ENCODE peak calls at places on chromosomes 6 and 20, in five cellular contexts. One of them, this sample, is unnamed. For H3K4me1, the result is how much of the 10 kb centered on the place peaks cover.

GRCh38 chr20:48683467-48684175 is 144.2 kb downstream of the PREX1 start:
- DNase-seq in GM23248: no peak
- DNase-seq in body of pancreas: no peak
- DNase-seq in tibial nerve: no peak
- DNase-seq in left ventricle myocardium inferior: no peak
- DNase-seq in this sample: no peak

GRCh38 chr20:1209447-1210387 is 6.5 kb downstream of the C20orf202 start:
- DNase-seq in left ventricle myocardium inferior: no peak
- DNase-seq in tibial nerve: no peak
- DNase-seq in GM23248: peak
- DNase-seq in body of pancreas: no peak
- DNase-seq in this sample: no peak

GRCh38 chr6:129162605-129163004 is 279.7 kb downstream of the LAMA2 start:
- DNase-seq in tibial nerve: no peak
- DNase-seq in left ventricle myocardium inferior: no peak
- DNase-seq in GM23248: no peak
- DNase-seq in body of pancreas: no peak
- DNase-seq in this sample: no peak

GRCh38 chr6:18121580-18122127 is 823 bp downstream of the NHLRC1 start:
- DNase-seq in body of pancreas: peak
- DNase-seq in GM23248: no peak
- DNase-seq in left ventricle myocardium inferior: no peak
- DNase-seq in tibial nerve: no peak
- DNase-seq in this sample: no peak

GRCh38 chr6:43076093-43076927 is at the start of gene PTK7:
- DNase-seq in left ventricle myocardium inferior: peak
- DNase-seq in body of pancreas: peak
- DNase-seq in tibial nerve: no peak
- DNase-seq in GM23248: peak
- DNase-seq in this sample: no peak

GRCh38 chr6:18211338-18211737 is 53.0 kb downstream of the DEK start:
- DNase-seq in tibial nerve: no peak
- DNase-seq in left ventricle myocardium inferior: no peak
- DNase-seq in GM23248: no peak
- DNase-seq in body of pancreas: no peak
- DNase-seq in this sample: no peak

GRCh38 chr6:115706324-115706723 is 354.4 kb downstream of the FRK start:
- DNase-seq in tibial nerve: no peak
- DNase-seq in GM23248: no peak
- DNase-seq in body of pancreas: no peak
- DNase-seq in left ventricle myocardium inferior: no peak
- DNase-seq in this sample: no peak

GRCh38 chr6:157959451-157960227 is 22.0 kb upstream of the SYNJ2 start:
- DNase-seq in GM23248: no peak
- DNase-seq in tibial nerve: no peak
- DNase-seq in left ventricle myocardium inferior: no peak
- DNase-seq in body of pancreas: no peak
- DNase-seq in this sample: no peak

GRCh38 chr6:36360241-36361054 is 23.8 kb upstream of the BNIP5 start:
- DNase-seq in tibial nerve: peak
- DNase-seq in left ventricle myocardium inferior: peak
- DNase-seq in GM23248: peak
- DNase-seq in body of pancreas: peak
- DNase-seq in this sample: peak

GRCh38 chr20:2086177-2086979 is 15.2 kb upstream of the STK35 start:
- DNase-seq in GM23248: peak
- DNase-seq in body of pancreas: no peak
- DNase-seq in left ventricle myocardium inferior: no peak
- DNase-seq in tibial nerve: no peak
- DNase-seq in this sample: no peak

GRCh38 chr6:30061766-30062458 is 847 bp downstream of the POLR1H start:
- DNase-seq in left ventricle myocardium inferior: no peak
- DNase-seq in tibial nerve: no peak
- DNase-seq in body of pancreas: peak
- DNase-seq in GM23248: peak
- DNase-seq in this sample: peak

GRCh38 chr6:43489277-43490072 is 12.1 kb downstream of the TJAP1 start:
- DNase-seq in body of pancreas: no peak
- DNase-seq in tibial nerve: no peak
- DNase-seq in left ventricle myocardium inferior: no peak
- DNase-seq in GM23248: no peak
- DNase-seq in this sample: no peak

GRCh38 chr6:159267165-159267564 is 98.0 kb downstream of the FNDC1 start:
- DNase-seq in left ventricle myocardium inferior: no peak
- DNase-seq in GM23248: peak
- DNase-seq in body of pancreas: no peak
- DNase-seq in tibial nerve: peak
- DNase-seq in this sample: no peak

GRCh38 chr6:7703148-7703680 is 22.7 kb upstream of the BMP6 start:
- DNase-seq in tibial nerve: no peak
- DNase-seq in left ventricle myocardium inferior: no peak
- DNase-seq in body of pancreas: no peak
- DNase-seq in GM23248: peak
- DNase-seq in this sample: no peak

GRCh38 chr6:157528931-157529653 is 148.1 kb downstream of the ZDHHC14 start:
- DNase-seq in left ventricle myocardium inferior: no peak
- DNase-seq in body of pancreas: no peak
- DNase-seq in GM23248: no peak
- DNase-seq in tibial nerve: peak
- DNase-seq in this sample: no peak

GRCh38 chr6:26097268-26097875 is 10.1 kb downstream of the HFE start:
- DNase-seq in tibial nerve: peak
- DNase-seq in left ventricle myocardium inferior: no peak
- DNase-seq in GM23248: peak
- DNase-seq in body of pancreas: peak
- DNase-seq in this sample: peak

GRCh38 chr6:155031091-155031490 is 36.0 kb downstream of the TIAM2 start:
- DNase-seq in left ventricle myocardium inferior: no peak
- DNase-seq in body of pancreas: no peak
- DNase-seq in tibial nerve: no peak
- DNase-seq in GM23248: no peak
- DNase-seq in this sample: no peak

GRCh38 chr20:1330075-1330830 is 1.3 kb upstream of the SDCBP2 start:
- DNase-seq in body of pancreas: peak
- DNase-seq in GM23248: peak
- DNase-seq in tibial nerve: peak
- DNase-seq in left ventricle myocardium inferior: peak
- DNase-seq in this sample: peak

GRCh38 chr20:37379967-37380828 is 34.3 kb downstream of the SRC start:
- DNase-seq in left ventricle myocardium inferior: no peak
- DNase-seq in tibial nerve: no peak
- DNase-seq in GM23248: peak
- DNase-seq in body of pancreas: no peak
- DNase-seq in this sample: no peak

GRCh38 chr20:46081074-46081473 is 8.7 kb downstream of the NCOA5 start:
- DNase-seq in body of pancreas: no peak
- DNase-seq in left ventricle myocardium inferior: no peak
- DNase-seq in GM23248: no peak
- DNase-seq in tibial nerve: no peak
- DNase-seq in this sample: no peak

GRCh38 chr6:37696220-37696840 is 1.4 kb downstream of the MDGA1 start:
- DNase-seq in tibial nerve: no peak
- DNase-seq in left ventricle myocardium inferior: no peak
- DNase-seq in GM23248: peak
- DNase-seq in body of pancreas: peak
- DNase-seq in this sample: no peak

GRCh38 chr6:36544228-36544627 is 3.1 kb downstream of the STK38 start:
- DNase-seq in tibial nerve: peak
- DNase-seq in body of pancreas: no peak
- DNase-seq in GM23248: peak
- DNase-seq in left ventricle myocardium inferior: no peak
- DNase-seq in this sample: peak

GRCh38 chr20:6884114-6884513 is 116.6 kb downstream of the BMP2 start:
- DNase-seq in left ventricle myocardium inferior: no peak
- DNase-seq in tibial nerve: no peak
- DNase-seq in body of pancreas: no peak
- DNase-seq in GM23248: no peak
- DNase-seq in this sample: no peak

GRCh38 chr6:126721581-126722145 is 381.7 kb downstream of the CENPW start:
- DNase-seq in tibial nerve: no peak
- DNase-seq in GM23248: peak
- DNase-seq in body of pancreas: no peak
- DNase-seq in left ventricle myocardium inferior: no peak
- DNase-seq in this sample: no peak

GRCh38 chr6:151535476-151536279 is 41.9 kb downstream of the CCDC170 start:
- DNase-seq in GM23248: no peak
- DNase-seq in body of pancreas: no peak
- DNase-seq in tibial nerve: no peak
- DNase-seq in left ventricle myocardium inferior: no peak
- DNase-seq in this sample: no peak

GRCh38 chr6:6007311-6008113 is 787 bp upstream of the NRN1 start:
- DNase-seq in body of pancreas: no peak
- DNase-seq in left ventricle myocardium inferior: no peak
- DNase-seq in tibial nerve: no peak
- DNase-seq in GM23248: peak
- DNase-seq in this sample: no peak

GRCh38 chr6:90411292-90411781 is 114.7 kb upstream of the BACH2 start:
- DNase-seq in left ventricle myocardium inferior: no peak
- DNase-seq in body of pancreas: no peak
- DNase-seq in GM23248: no peak
- DNase-seq in tibial nerve: no peak
- DNase-seq in this sample: peak

GRCh38 chr6:98669371-98669770 is 165.0 kb upstream of the POU3F2 start:
- DNase-seq in left ventricle myocardium inferior: no peak
- DNase-seq in body of pancreas: no peak
- DNase-seq in GM23248: no peak
- DNase-seq in tibial nerve: no peak
- DNase-seq in this sample: no peak

GRCh38 chr6:155481215-155481614 is 25.6 kb upstream of the NOX3 start:
- DNase-seq in body of pancreas: no peak
- DNase-seq in GM23248: peak
- DNase-seq in left ventricle myocardium inferior: no peak
- DNase-seq in tibial nerve: no peak
- DNase-seq in this sample: no peak

GRCh38 chr20:10433623-10434466 is at the start of gene MKKS:
- DNase-seq in body of pancreas: peak
- DNase-seq in tibial nerve: peak
- DNase-seq in GM23248: peak
- DNase-seq in left ventricle myocardium inferior: peak
- DNase-seq in this sample: peak

GRCh38 chr20:4455301-4455701 is 266.4 kb upstream of the PRND start:
- DNase-seq in GM23248: no peak
- DNase-seq in left ventricle myocardium inferior: no peak
- DNase-seq in body of pancreas: no peak
- DNase-seq in tibial nerve: no peak
- DNase-seq in this sample: no peak

GRCh38 chr6:6469074-6469473 is 119.4 kb upstream of the LY86 start:
- DNase-seq in body of pancreas: no peak
- DNase-seq in left ventricle myocardium inferior: no peak
- DNase-seq in GM23248: peak
- DNase-seq in tibial nerve: peak
- DNase-seq in this sample: no peak

GRCh38 chr20:63754008-63754407 is 14.4 kb downstream of the SLC2A4RG start:
- DNase-seq in tibial nerve: no peak
- DNase-seq in GM23248: no peak
- DNase-seq in body of pancreas: no peak
- DNase-seq in left ventricle myocardium inferior: no peak
- DNase-seq in this sample: no peak

GRCh38 chr6:140319209-140319608 is 944.8 kb upstream of the CITED2 start:
- DNase-seq in body of pancreas: no peak
- DNase-seq in tibial nerve: no peak
- DNase-seq in GM23248: peak
- DNase-seq in left ventricle myocardium inferior: no peak
- DNase-seq in this sample: no peak

GRCh38 chr6:49038294-49038693 is 424.8 kb downstream of the MMUT start:
- DNase-seq in GM23248: no peak
- DNase-seq in body of pancreas: no peak
- DNase-seq in tibial nerve: no peak
- DNase-seq in left ventricle myocardium inferior: no peak
- DNase-seq in this sample: no peak

GRCh38 chr20:61965606-61966491 is 99.8 kb downstream of the TAF4 start:
- DNase-seq in left ventricle myocardium inferior: no peak
- DNase-seq in GM23248: no peak
- DNase-seq in tibial nerve: no peak
- DNase-seq in body of pancreas: no peak
- DNase-seq in this sample: no peak

GRCh38 chr6:166583230-166583629 is 3.2 kb downstream of the RAMACL start:
- DNase-seq in GM23248: no peak
- DNase-seq in left ventricle myocardium inferior: no peak
- DNase-seq in body of pancreas: no peak
- DNase-seq in tibial nerve: no peak
- DNase-seq in this sample: no peak

GRCh38 chr6:16523550-16524379 is 237.5 kb downstream of the ATXN1 start:
- DNase-seq in left ventricle myocardium inferior: no peak
- DNase-seq in GM23248: peak
- DNase-seq in body of pancreas: no peak
- DNase-seq in tibial nerve: no peak
- DNase-seq in this sample: no peak
- H3K4me3 ChIP-seq in left ventricle myocardium inferior: no peak
- H3K4me3 ChIP-seq in GM23248: peak
- H3K4me3 ChIP-seq in body of pancreas: no peak
- H3K4me3 ChIP-seq in tibial nerve: no peak
- H3K4me3 ChIP-seq in this sample: no peak

DNA sequence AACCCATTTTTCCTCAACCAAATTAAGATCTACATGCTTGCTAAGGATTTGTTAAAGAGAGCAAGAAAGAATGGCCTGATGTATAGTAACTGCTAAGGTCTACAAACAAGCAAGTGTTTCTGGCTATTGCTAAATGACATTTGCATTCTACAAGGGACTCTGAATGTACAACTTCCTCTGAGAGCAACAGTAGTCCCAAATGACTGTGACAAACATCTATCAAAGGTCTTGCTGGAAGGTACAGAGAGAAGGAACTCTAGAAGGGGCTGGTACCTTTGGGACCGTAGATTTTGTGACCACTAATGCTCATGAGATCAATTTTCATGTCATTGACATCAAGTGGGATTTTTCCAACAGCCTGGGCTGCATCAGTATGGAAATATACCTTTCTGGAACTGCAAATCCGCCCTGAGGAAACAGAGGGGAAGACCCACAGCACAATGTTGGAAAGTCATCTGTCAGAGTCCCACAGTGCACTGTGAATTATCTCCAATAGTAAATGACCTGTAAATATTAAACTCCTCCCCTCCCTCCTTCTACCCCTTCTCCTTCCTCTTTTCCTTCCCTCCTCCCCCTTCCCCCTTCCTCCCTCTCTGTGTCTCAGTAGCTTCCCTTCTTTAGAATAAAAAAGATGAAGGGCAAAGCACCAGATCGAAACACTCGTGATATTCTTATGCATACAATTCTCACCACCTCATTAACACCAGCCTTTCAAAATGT is 15.9 kb upstream of the CPNE1 start:
- DNase-seq in GM23248: no peak
- DNase-seq in tibial nerve: no peak
- DNase-seq in left ventricle myocardium inferior: no peak
- DNase-seq in body of pancreas: no peak
- DNase-seq in this sample: no peak
- H3K27ac ChIP-seq in GM23248: no peak
- H3K27ac ChIP-seq in tibial nerve: no peak
- H3K27ac ChIP-seq in left ventricle myocardium inferior: no peak
- H3K27ac ChIP-seq in body of pancreas: no peak
- H3K27ac ChIP-seq in this sample: no peak

GRCh38 chr6:11207199-11207968 is 25.1 kb downstream of the NEDD9 start:
- DNase-seq in tibial nerve: peak
- DNase-seq in body of pancreas: peak
- DNase-seq in left ventricle myocardium inferior: peak
- DNase-seq in GM23248: peak
- DNase-seq in this sample: no peak
- H3K4me1 ChIP-seq in tibial nerve: half or more
- H3K4me1 ChIP-seq in body of pancreas: half or more
- H3K4me1 ChIP-seq in left ventricle myocardium inferior: half or more
- H3K4me1 ChIP-seq in GM23248: under half
- H3K4me1 ChIP-seq in this sample: under half

GRCh38 chr6:47308223-47308567 is 1.5 kb downstream of the TNFRSF21 start:
- DNase-seq in body of pancreas: no peak
- DNase-seq in left ventricle myocardium inferior: no peak
- DNase-seq in GM23248: peak
- DNase-seq in tibial nerve: no peak
- DNase-seq in this sample: no peak
- H3K4me3 ChIP-seq in body of pancreas: peak
- H3K4me3 ChIP-seq in left ventricle myocardium inferior: peak
- H3K4me3 ChIP-seq in GM23248: peak
- H3K4me3 ChIP-seq in tibial nerve: no peak
- H3K4me3 ChIP-seq in this sample: no peak

This sample was measured in effector memory CD4-positive, alpha-beta T cell.